ENCODE peak calls at places on chromosomes 1 and 21, in six cellular contexts. U is activated CD4-positive, CD25-positive, alpha-beta regulatory T cell treated with anti-CD3 and anti-CD28 coated beads, Interleukin-2, amount 50 U/mL, for 72 hours; V is stimulated activated CD4-positive, alpha-beta T cell treated with anti-CD3 and anti-CD28 coated beads, Interleukin-12 subunit alpha, Interleukin-12 subunit beta, amount 100 ng/mL, for 48 hours; L is GM03348; M is activated CD4-positive, alpha-beta T cell treated with anti-CD3 and anti-CD28 coated beads, Interleukin-2, amount 50 U/mL, for 1 hour; C is MV-4-11. G is an unnamed sample.

GRCh38 chr1:215076312-215076711 is 6.2 kb upstream of the KCNK2 start:
- DNase-seq in U (no peak), V (no peak), L (no peak), M (no peak), C (peak), G (peak)

GRCh38 chr21:42839271-42840231 is 39.8 kb downstream of the WDR4 start:
- DNase-seq in U (peak), V (no peak), L (no peak), M (no peak), C (no peak), G (no peak)

GRCh38 chr1:187691439-187691838 is 862.7 kb downstream of the PLA2G4A start:
- DNase-seq in U (no peak), V (no peak), L (no peak), M (no peak), C (peak), G (peak)

GRCh38 chr1:226985839-226986463 is 45.9 kb downstream of the COQ8A start:
- DNase-seq in U (no peak), V (no peak), L (no peak), M (no peak), C (no peak), G (no peak)

GRCh38 chr1:207831517-207832327 is 79.2 kb downstream of the CD34 start:
- DNase-seq in U (no peak), V (peak), L (no peak), M (peak), C (peak), G (no peak)

GRCh38 chr1:182955596-182956588 is 2.9 kb upstream of the SHCBP1L start:
- DNase-seq in U (no peak), V (no peak), L (peak), M (no peak), C (peak), G (peak)

GRCh38 chr1:239253032-239253431 is 133.3 kb upstream of the CHRM3 start:
- DNase-seq in U (no peak), V (no peak), L (no peak), M (no peak), C (no peak), G (no peak)

GRCh38 chr1:54331091-54331772 is 75.0 kb downstream of the SSBP3 start:
- DNase-seq in U (no peak), V (no peak), L (peak), M (no peak), C (peak), G (no peak)

G was measured in OCI-M1.